ENCODE peak calls at places on chromosomes 16 and 17, in nine cellular contexts. P, E, C, V, K, T, Q, G and R are unnamed samples.

GRCh38 chr16:54519161-54519685 is 232.6 kb upstream of the IRX3 start:
- DNase-seq in G (no peak), T (no peak), C (no peak), Q (peak; percentile 16), E (no peak), K (no peak), P (no peak), V (no peak), R (no peak)

GRCh38 chr16:70747703-70748631 is 53.0 kb downstream of the VAC14 start:
- DNase-seq in C (no peak), V (no peak), K (no peak), P (no peak), G (peak; percentile 72), T (no peak), Q (no peak), E (no peak), R (no peak)

GRCh38 chr16:17259751-17260270 is 210.9 kb downstream of the XYLT1 start:
- DNase-seq in Q (no peak), K (no peak), C (no peak), E (no peak), G (no peak), V (no peak), T (no peak), P (no peak), R (no peak)

GRCh38 chr17:48313096-48313495 is 116.9 kb downstream of the SKAP1 start:
- DNase-seq in Q (no peak), P (no peak), E (no peak), K (no peak), T (no peak), G (no peak), C (no peak), V (no peak), R (no peak)

GRCh38 chr16:16084874-16085273 is 135.5 kb downstream of the ABCC1 start:
- DNase-seq in K (no peak), T (no peak), E (no peak), Q (no peak), C (no peak), G (no peak), P (no peak), V (no peak), R (no peak)

GRCh38 chr17:37255434-37255833 is 120.4 kb upstream of the C17orf78 start:
- DNase-seq in G (no peak), V (no peak), Q (no peak), P (no peak), K (no peak), T (no peak), E (no peak), C (no peak), R (no peak)

GRCh38 chr16:82954224-82954929 is 327.6 kb downstream of the CDH13 start:
- DNase-seq in P (no peak), V (no peak), Q (no peak), G (no peak), T (no peak), K (no peak), C (no peak), E (no peak), R (no peak)

GRCh38 chr16:85641776-85642176 is 28.7 kb downstream of the GSE1 start:
- DNase-seq in Q (no peak), T (no peak), G (no peak), E (peak; percentile 89), V (no peak), K (no peak), C (no peak), P (no peak), R (no peak)

GRCh38 chr17:63376949-63377348 is 69.2 kb downstream of the CYB561 start:
- DNase-seq in T (no peak), E (no peak), G (no peak), V (no peak), K (no peak), C (no peak), Q (no peak), P (no peak), R (no peak)

GRCh38 chr17:17944253-17944652 is 27.9 kb downstream of the TOM1L2 start:
- DNase-seq in P (no peak), G (no peak), Q (no peak), E (no peak), V (no peak), T (no peak), K (no peak), C (no peak), R (no peak)

GRCh38 chr16:50293994-50294855 is 27.9 kb downstream of the ADCY7 start:
- DNase-seq in E (no peak), V (no peak), T (no peak), Q (no peak), G (no peak), P (no peak), K (no peak), C (no peak), R (no peak)

GRCh38 chr16:2936436-2937011 is 24.8 kb downstream of the FLYWCH1 start:
- DNase-seq in E (no peak), K (no peak), V (no peak), C (no peak), G (no peak), T (no peak), Q (no peak), P (no peak), R (no peak)

GRCh38 chr16:54488729-54489128 is 202.1 kb upstream of the IRX3 start:
- DNase-seq in K (no peak), C (no peak), G (no peak), T (no peak), P (no peak), V (no peak), E (no peak), Q (no peak), R (no peak)

GRCh38 chr16:54446639-54447038 is 160.1 kb upstream of the IRX3 start:
- DNase-seq in Q (no peak), K (no peak), V (no peak), C (peak; percentile 45), E (no peak), G (peak; percentile 43), T (no peak), P (no peak), R (no peak)

GRCh38 chr17:80998388-80999223 is 7.0 kb downstream of the CHMP6 start:
- DNase-seq in P (no peak), C (no peak), E (no peak), K (no peak), Q (no peak), T (no peak), V (no peak), G (no peak), R (no peak)

GRCh38 chr17:17780941-17781590 is 55.7 kb downstream of the SREBF1 start:
- DNase-seq in E (peak; percentile 22), Q (no peak), T (no peak), C (peak; percentile 65), P (no peak), K (peak; percentile 44), V (no peak), G (no peak), R (peak; percentile 16)

GRCh38 chr16:84889066-84889465 is 69.3 kb downstream of the CRISPLD2 start:
- DNase-seq in P (no peak), V (no peak), Q (no peak), C (no peak), E (no peak), K (no peak), G (no peak), T (no peak), R (no peak)

GRCh38 chr17:59757043-59757824 is 49.8 kb downstream of the VMP1 start:
- DNase-seq in G (no peak), V (no peak), C (no peak), K (no peak), T (no peak), P (no peak), Q (no peak), E (no peak), R (no peak)

GRCh38 chr16:30761928-30762902 is at the start of the genes CFAP119 and RNF40:
- DNase-seq in K (peak; percentile 100), T (peak; percentile 92), V (peak; percentile 92), P (peak; percentile 69), Q (peak; percentile 94), G (peak; percentile 96), C (peak; percentile 96), E (peak; percentile 97), R (peak; percentile 89)

GRCh38 chr17:46194393-46195216 is 1.4 kb upstream of the KANSL1 start:
- DNase-seq in C (no peak), K (peak; percentile 39), G (no peak), V (no peak), T (peak; percentile 51), E (no peak), P (peak; percentile 65), Q (no peak), R (peak; percentile 13)

GRCh38 chr16:85187886-85188285 is 75.6 kb upstream of the CIBAR2 start:
- DNase-seq in C (no peak), P (no peak), Q (no peak), K (no peak), V (no peak), G (no peak), T (no peak), E (no peak), R (no peak)